ENCODE peak calls at places on chromosomes 3 and 15, in eight cellular contexts. T is MCF 10A; E is mesothelial cell of epicardium; O is AG10803; Y is CD4-positive, alpha-beta T cell; W is foreskin fibroblast; V is tibial nerve; A is HL-60. P is an unnamed sample.

GRCh38 chr3:50350527-50351317 is at the start of the genes CYB561D2 and NPRL2:
- DNase-seq in T (peak; percentile 95), E (peak; percentile 88), O (peak; percentile 90), Y (peak; percentile 99), W (peak; percentile 93), V (peak; percentile 87), A (peak; percentile 99), P (peak; percentile 86)

GRCh38 chr3:53844262-53845102 is 1.7 kb downstream of the CHDH start:
- DNase-seq in T (no peak), E (no peak), O (no peak), Y (no peak), W (no peak), V (no peak), A (no peak), P (no peak)

GRCh38 chr3:100605358-100605757 is 4.0 kb upstream of the ADGRG7 start:
- DNase-seq in T (no peak), E (no peak), O (no peak), Y (no peak), W (no peak), V (no peak), A (no peak), P (no peak)

GRCh38 chr15:89621547-89621946 is 33.7 kb downstream of the KIF7 start:
- DNase-seq in T (no peak), E (no peak), O (no peak), Y (no peak), W (no peak), V (no peak), A (no peak), P (no peak)

GRCh38 chr15:31457161-31457560 is 130.5 kb downstream of the KLF13 start:
- DNase-seq in T (peak; percentile 73), E (no peak), O (peak; percentile 89), Y (no peak), W (peak; percentile 68), V (no peak), A (no peak), P (no peak)

GRCh38 chr3:15844889-15845288 is 47.1 kb upstream of the ANKRD28 start:
- DNase-seq in T (no peak), E (no peak), O (no peak), Y (no peak), W (no peak), V (no peak), A (no peak), P (no peak)

GRCh38 chr3:22306454-22306853 is 555.4 kb upstream of the ZNF385D start:
- DNase-seq in T (no peak), E (no peak), O (no peak), Y (no peak), W (no peak), V (no peak), A (no peak), P (no peak)

GRCh38 chr3:109803274-109803673 is 465.9 kb upstream of the DPPA4 start:
- DNase-seq in T (peak; percentile 27), E (no peak), O (no peak), Y (no peak), W (no peak), V (no peak), A (no peak), P (no peak)

GRCh38 chr3:62329970-62330369 is 43.4 kb downstream of the FEZF2 start:
- DNase-seq in T (no peak), E (no peak), O (no peak), Y (no peak), W (no peak), V (no peak), A (no peak), P (no peak)

GRCh38 chr3:42071720-42072582 is 19.2 kb upstream of the TRAK1 start:
- DNase-seq in T (peak; percentile 94), E (no peak), O (peak; percentile 85), Y (no peak), W (peak; percentile 55), V (no peak), A (peak; percentile 72), P (no peak)

GRCh38 chr3:46348811-46349482 is 5.0 kb upstream of the CCR2 start:
- DNase-seq in T (no peak), E (no peak), O (no peak), Y (no peak), W (no peak), V (no peak), A (no peak), P (no peak)

GRCh38 chr3:82610236-82610635 is 848.8 kb upstream of the GBE1 start:
- DNase-seq in T (peak; percentile 12), E (no peak), O (no peak), Y (no peak), W (no peak), V (no peak), A (no peak), P (no peak)

GRCh38 chr3:60147249-60147648 is 1097.4 kb upstream of the CFAP20DC start:
- DNase-seq in T (no peak), E (no peak), O (no peak), Y (no peak), W (no peak), V (no peak), A (no peak), P (no peak)

GRCh38 chr3:139893264-139893962 is 41.6 kb upstream of the CLSTN2 start:
- DNase-seq in T (no peak), E (no peak), O (no peak), Y (no peak), W (no peak), V (no peak), A (no peak), P (no peak)

GRCh38 chr3:149494022-149494758 is 19.7 kb downstream of the TM4SF4 start:
- DNase-seq in T (peak; percentile 73), E (peak; percentile 40), O (peak; percentile 71), Y (no peak), W (peak; percentile 61), V (peak; percentile 47), A (peak; percentile 59), P (no peak)

GRCh38 chr3:12230406-12230805 is 58.5 kb upstream of the PPARG start:
- DNase-seq in T (no peak), E (no peak), O (no peak), Y (no peak), W (no peak), V (no peak), A (no peak), P (no peak)

GRCh38 chr3:187101184-187102072 is 37.9 kb downstream of the RPL39L start:
- DNase-seq in T (peak; percentile 78), E (peak; percentile 34), O (peak; percentile 64), Y (peak; percentile 38), W (peak; percentile 68), V (peak; percentile 71), A (peak; percentile 38), P (no peak)

DNA sequence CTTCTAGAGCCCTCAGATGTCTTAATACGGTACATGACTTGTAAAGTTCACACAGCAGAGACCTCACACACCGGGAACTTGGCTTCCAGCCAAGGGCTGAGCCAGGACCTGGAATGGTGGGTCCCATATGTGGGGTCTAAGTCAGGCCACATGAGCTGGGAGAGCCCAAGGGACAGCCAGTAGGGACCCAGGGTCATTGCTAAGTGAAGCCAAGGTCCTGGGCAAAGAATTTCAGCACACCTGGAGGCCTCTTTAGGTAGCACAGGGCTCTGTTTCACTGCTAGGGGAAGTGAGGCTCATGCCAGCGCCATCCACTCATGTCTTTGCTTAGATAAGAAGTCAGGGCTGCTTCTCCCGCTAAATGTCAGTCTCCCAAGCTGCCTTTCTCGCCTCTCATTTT is 116.5 kb upstream of the TLE3 start:
- DNase-seq in T (no peak), E (no peak), O (no peak), Y (no peak), W (no peak), V (no peak), A (no peak), P (no peak)
- TF ChIP-seq CTCF in T (no peak), E (no peak), O (peak; percentile 1), Y (no peak), W (no peak), V (no peak), A (no peak), P (peak; percentile 42)

GRCh38 chr15:58438111-58438510 is 6.3 kb downstream of the LIPC start:
- DNase-seq in T (no peak), E (no peak), O (no peak), Y (no peak), W (no peak), V (no peak), A (no peak), P (no peak)

GRCh38 chr15:58440922-58441321 is 9.1 kb downstream of the LIPC start:
- DNase-seq in T (peak; percentile 29), E (no peak), O (no peak), Y (no peak), W (no peak), V (no peak), A (no peak), P (no peak)

GRCh38 chr15:58440181-58440910 is 8.6 kb downstream of the LIPC start:
- DNase-seq in T (peak; percentile 46), E (no peak), O (peak; percentile 66), Y (no peak), W (peak; percentile 61), V (no peak), A (no peak), P (no peak)

GRCh38 chr15:58437531-58438105 is 5.8 kb downstream of the LIPC start:
- DNase-seq in T (no peak), E (no peak), O (no peak), Y (no peak), W (no peak), V (no peak), A (no peak), P (no peak)

GRCh38 chr15:58438956-58439355 is 7.2 kb downstream of the LIPC start:
- DNase-seq in T (peak; percentile 62), E (no peak), O (peak; percentile 67), Y (no peak), W (no peak), V (no peak), A (peak; percentile 67), P (no peak)
- TF ChIP-seq CTCF in T (no peak), E (no peak), O (peak; percentile 53), Y (peak; percentile 25), W (peak; percentile 11), V (no peak), A (peak; percentile 26), P (peak; percentile 29)

GRCh38 chr3:101851833-101852232 is 2.5 kb downstream of the NFKBIZ start:
- DNase-seq in T (no peak), E (no peak), O (no peak), Y (no peak), W (no peak), V (no peak), A (no peak), P (no peak)

GRCh38 chr3:101849714-101850326 is 506 bp downstream of the NFKBIZ start:
- DNase-seq in T (peak; percentile 40), E (peak; percentile 48), O (no peak), Y (peak; percentile 30), W (no peak), V (peak; percentile 16), A (peak; percentile 40), P (no peak)

GRCh38 chr3:101850327-101851048 is 1.2 kb downstream of the NFKBIZ start:
- DNase-seq in T (peak; percentile 44), E (no peak), O (peak; percentile 83), Y (peak; percentile 27), W (no peak), V (no peak), A (no peak), P (no peak)

GRCh38 chr3:101852315-101852714 is 3.0 kb downstream of the NFKBIZ start:
- DNase-seq in T (no peak), E (no peak), O (no peak), Y (no peak), W (no peak), V (no peak), A (no peak), P (no peak)

GRCh38 chr3:101851072-101851471 is 1.8 kb downstream of the NFKBIZ start:
- DNase-seq in T (no peak), E (no peak), O (no peak), Y (no peak), W (no peak), V (no peak), A (no peak), P (no peak)
- TF ChIP-seq CTCF in T (no peak), E (no peak), O (no peak), Y (no peak), W (no peak), V (no peak), A (no peak), P (no peak)

GRCh38 chr3:142366434-142366833 is 81.4 kb downstream of the XRN1 start:
- DNase-seq in T (peak; percentile 18), E (no peak), O (no peak), Y (no peak), W (no peak), V (no peak), A (no peak), P (no peak)
- TF ChIP-seq CTCF in T (peak; percentile 14), E (no peak), O (peak; percentile 9), Y (no peak), W (peak; percentile 15), V (no peak), A (peak; percentile 14), P (peak; percentile 24)